ENCODE peak calls at places on chromosome 4, in five cellular contexts. One of them, this sample, is unnamed.

GRCh38 chr4:172055046-172055445 is 241.8 kb downstream of the GALNTL6 start:
- DNase-seq in mucosa of descending colon: no peak
- DNase-seq in foreskin fibroblast: no peak
- DNase-seq in epithelial cell of esophagus: no peak
- DNase-seq in sigmoid colon: no peak
- DNase-seq in this sample: no peak

GRCh38 chr4:37978509-37978908 is 18.3 kb downstream of the PTTG2 start:
- DNase-seq in foreskin fibroblast: no peak
- DNase-seq in epithelial cell of esophagus: no peak
- DNase-seq in sigmoid colon: no peak
- DNase-seq in mucosa of descending colon: no peak
- DNase-seq in this sample: no peak

GRCh38 chr4:5139141-5139540 is 87.9 kb downstream of the STK32B start:
- DNase-seq in foreskin fibroblast: no peak
- DNase-seq in mucosa of descending colon: no peak
- DNase-seq in epithelial cell of esophagus: no peak
- DNase-seq in sigmoid colon: no peak
- DNase-seq in this sample: no peak

GRCh38 chr4:168766537-168767316 is 243.3 kb downstream of the CBR4 start:
- DNase-seq in foreskin fibroblast: peak
- DNase-seq in mucosa of descending colon: no peak
- DNase-seq in epithelial cell of esophagus: no peak
- DNase-seq in sigmoid colon: no peak
- DNase-seq in this sample: no peak

GRCh38 chr4:103099691-103100392 is at the start of gene BDH2:
- DNase-seq in epithelial cell of esophagus: peak
- DNase-seq in sigmoid colon: peak
- DNase-seq in mucosa of descending colon: no peak
- DNase-seq in foreskin fibroblast: peak
- DNase-seq in this sample: no peak

GRCh38 chr4:114607086-114607485 is 8.5 kb downstream of the UGT8 start:
- DNase-seq in sigmoid colon: no peak
- DNase-seq in foreskin fibroblast: no peak
- DNase-seq in epithelial cell of esophagus: no peak
- DNase-seq in mucosa of descending colon: no peak
- DNase-seq in this sample: no peak

GRCh38 chr4:70992354-70992753 is 1.1 kb upstream of the DCK start:
- DNase-seq in epithelial cell of esophagus: peak
- DNase-seq in mucosa of descending colon: no peak
- DNase-seq in foreskin fibroblast: no peak
- DNase-seq in sigmoid colon: no peak
- DNase-seq in this sample: no peak

GRCh38 chr4:42519803-42520417 is 122.6 kb downstream of the SHISA3 start:
- DNase-seq in sigmoid colon: no peak
- DNase-seq in epithelial cell of esophagus: peak
- DNase-seq in foreskin fibroblast: peak
- DNase-seq in mucosa of descending colon: no peak
- DNase-seq in this sample: no peak

GRCh38 chr4:151314509-151314908 is 10.9 kb downstream of the SH3D19 start:
- DNase-seq in mucosa of descending colon: no peak
- DNase-seq in sigmoid colon: no peak
- DNase-seq in foreskin fibroblast: no peak
- DNase-seq in epithelial cell of esophagus: no peak
- DNase-seq in this sample: no peak

GRCh38 chr4:36187723-36188333 is 56.5 kb downstream of the ARAP2 start:
- DNase-seq in sigmoid colon: no peak
- DNase-seq in mucosa of descending colon: no peak
- DNase-seq in foreskin fibroblast: peak
- DNase-seq in epithelial cell of esophagus: peak
- DNase-seq in this sample: no peak

GRCh38 chr4:45554423-45554822 is 569.4 kb downstream of the GABRG1 start:
- DNase-seq in mucosa of descending colon: no peak
- DNase-seq in sigmoid colon: no peak
- DNase-seq in epithelial cell of esophagus: no peak
- DNase-seq in foreskin fibroblast: no peak
- DNase-seq in this sample: no peak

GRCh38 chr4:98284640-98285046 is 23.5 kb downstream of the RAP1GDS1 start:
- DNase-seq in sigmoid colon: no peak
- DNase-seq in epithelial cell of esophagus: peak
- DNase-seq in foreskin fibroblast: peak
- DNase-seq in mucosa of descending colon: no peak
- DNase-seq in this sample: no peak

GRCh38 chr4:148574502-148574901 is 132.3 kb upstream of the NR3C2 start:
- DNase-seq in foreskin fibroblast: peak
- DNase-seq in epithelial cell of esophagus: peak
- DNase-seq in mucosa of descending colon: no peak
- DNase-seq in sigmoid colon: no peak
- DNase-seq in this sample: no peak

GRCh38 chr4:25925486-25926201 is 11.6 kb downstream of the SMIM20 start:
- DNase-seq in foreskin fibroblast: peak
- DNase-seq in sigmoid colon: no peak
- DNase-seq in mucosa of descending colon: no peak
- DNase-seq in epithelial cell of esophagus: peak
- DNase-seq in this sample: no peak

GRCh38 chr4:185282968-185283367 is 73.6 kb downstream of the SNX25 start:
- DNase-seq in sigmoid colon: no peak
- DNase-seq in mucosa of descending colon: no peak
- DNase-seq in epithelial cell of esophagus: peak
- DNase-seq in foreskin fibroblast: peak
- DNase-seq in this sample: no peak

GRCh38 chr4:41963105-41963504 is 18.5 kb upstream of the DCAF4L1 start:
- DNase-seq in epithelial cell of esophagus: peak
- DNase-seq in foreskin fibroblast: peak
- DNase-seq in mucosa of descending colon: no peak
- DNase-seq in sigmoid colon: no peak
- DNase-seq in this sample: no peak

GRCh38 chr4:8599657-8600056 is 7.1 kb downstream of the CPZ start:
- DNase-seq in sigmoid colon: no peak
- DNase-seq in epithelial cell of esophagus: no peak
- DNase-seq in foreskin fibroblast: peak
- DNase-seq in mucosa of descending colon: no peak
- DNase-seq in this sample: no peak

GRCh38 chr4:84529169-84529751 is 30.2 kb upstream of the NKX6-1 start:
- DNase-seq in foreskin fibroblast: peak
- DNase-seq in sigmoid colon: no peak
- DNase-seq in epithelial cell of esophagus: peak
- DNase-seq in mucosa of descending colon: no peak
- DNase-seq in this sample: no peak

GRCh38 chr4:147610666-147611065 is 6.5 kb upstream of the TMEM184C start:
- DNase-seq in sigmoid colon: no peak
- DNase-seq in epithelial cell of esophagus: no peak
- DNase-seq in foreskin fibroblast: peak
- DNase-seq in mucosa of descending colon: no peak
- DNase-seq in this sample: no peak

GRCh38 chr4:174714393-174715211 is 114.4 kb downstream of the GLRA3 start:
- DNase-seq in mucosa of descending colon: no peak
- DNase-seq in epithelial cell of esophagus: peak
- DNase-seq in sigmoid colon: peak
- DNase-seq in foreskin fibroblast: peak
- DNase-seq in this sample: no peak

GRCh38 chr4:66404149-66404548 is 733.9 kb upstream of the EPHA5 start:
- DNase-seq in mucosa of descending colon: no peak
- DNase-seq in foreskin fibroblast: no peak
- DNase-seq in sigmoid colon: no peak
- DNase-seq in epithelial cell of esophagus: no peak
- DNase-seq in this sample: no peak

GRCh38 chr4:11149612-11150259 is 279.0 kb downstream of the HS3ST1 start:
- DNase-seq in epithelial cell of esophagus: peak
- DNase-seq in foreskin fibroblast: no peak
- DNase-seq in sigmoid colon: no peak
- DNase-seq in mucosa of descending colon: no peak
- DNase-seq in this sample: no peak

GRCh38 chr4:148112231-148112982 is 329.8 kb downstream of the NR3C2 start:
- DNase-seq in mucosa of descending colon: no peak
- DNase-seq in foreskin fibroblast: peak
- DNase-seq in sigmoid colon: no peak
- DNase-seq in epithelial cell of esophagus: peak
- DNase-seq in this sample: no peak

GRCh38 chr4:145299380-145300076 is 119.1 kb upstream of the OTUD4 start:
- DNase-seq in mucosa of descending colon: no peak
- DNase-seq in foreskin fibroblast: peak
- DNase-seq in epithelial cell of esophagus: peak
- DNase-seq in sigmoid colon: no peak
- DNase-seq in this sample: no peak

GRCh38 chr4:187124311-187124710 is 400.7 kb upstream of the FAT1 start:
- DNase-seq in sigmoid colon: no peak
- DNase-seq in epithelial cell of esophagus: no peak
- DNase-seq in mucosa of descending colon: no peak
- DNase-seq in foreskin fibroblast: no peak
- DNase-seq in this sample: no peak

GRCh38 chr4:89531932-89532640 is 224.5 kb upstream of the GPRIN3 start:
- DNase-seq in foreskin fibroblast: no peak
- DNase-seq in epithelial cell of esophagus: no peak
- DNase-seq in mucosa of descending colon: no peak
- DNase-seq in sigmoid colon: no peak
- DNase-seq in this sample: no peak
- H3K4me3 ChIP-seq in foreskin fibroblast: no peak
- H3K4me3 ChIP-seq in epithelial cell of esophagus: no peak
- H3K4me3 ChIP-seq in mucosa of descending colon: no peak
- H3K4me3 ChIP-seq in sigmoid colon: no peak
- H3K4me3 ChIP-seq in this sample: no peak

DNA sequence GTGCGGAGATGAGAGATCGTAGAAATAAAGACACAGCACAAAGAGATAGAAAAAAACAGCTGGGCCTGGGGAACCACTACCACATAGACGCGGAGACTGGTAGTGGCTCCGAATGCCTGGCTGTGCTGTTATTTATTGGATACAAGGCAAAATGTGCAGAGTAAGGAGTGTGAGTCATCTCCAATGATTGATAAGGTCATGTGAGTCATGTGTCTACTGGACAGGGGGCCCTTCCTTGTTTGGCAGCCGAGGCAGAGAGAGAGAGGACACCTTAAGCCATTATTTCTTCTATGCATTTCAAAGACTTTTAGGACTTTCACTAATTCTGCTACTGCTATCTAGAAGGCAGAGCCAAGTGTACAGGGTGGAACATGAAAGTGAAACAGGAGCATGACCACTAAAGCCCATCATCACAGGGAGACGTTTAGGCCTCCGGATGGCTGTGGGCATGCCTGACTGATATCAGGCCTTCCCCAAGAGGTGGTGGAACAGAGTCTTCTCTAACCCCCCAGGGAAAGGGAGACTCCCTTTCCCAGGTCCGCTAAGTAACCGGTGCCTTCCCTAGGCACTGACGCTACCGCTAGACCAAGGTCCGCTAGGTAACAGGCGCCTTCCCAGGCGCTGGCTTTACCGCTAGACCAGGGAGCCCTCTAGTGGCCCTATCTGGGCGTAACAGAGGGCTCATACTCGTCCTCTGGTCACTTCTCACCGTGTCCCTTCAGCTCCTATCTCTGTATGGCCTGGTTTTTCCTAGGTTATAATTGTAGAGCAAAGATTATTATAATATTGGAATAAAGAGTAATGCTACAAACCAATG is 921.5 kb upstream of the PCDH10 start:
- DNase-seq in epithelial cell of esophagus: peak
- DNase-seq in sigmoid colon: no peak
- DNase-seq in mucosa of descending colon: peak
- DNase-seq in foreskin fibroblast: peak
- DNase-seq in this sample: no peak
- TF ChIP-seq CTCF in epithelial cell of esophagus: peak
- TF ChIP-seq CTCF in sigmoid colon: no peak
- TF ChIP-seq CTCF in mucosa of descending colon: no peak
- TF ChIP-seq CTCF in foreskin fibroblast: peak
- TF ChIP-seq CTCF in this sample: no peak

GRCh38 chr4:105149771-105150170 is 3.1 kb downstream of the TET2 start:
- DNase-seq in mucosa of descending colon: no peak
- DNase-seq in sigmoid colon: no peak
- DNase-seq in foreskin fibroblast: no peak
- DNase-seq in epithelial cell of esophagus: peak
- DNase-seq in this sample: no peak
- H3K4me3 ChIP-seq in mucosa of descending colon: no peak
- H3K4me3 ChIP-seq in sigmoid colon: no peak
- H3K4me3 ChIP-seq in foreskin fibroblast: no peak
- H3K4me3 ChIP-seq in epithelial cell of esophagus: peak
- H3K4me3 ChIP-seq in this sample: peak

GRCh38 chr4:15740764-15741404 is 37.2 kb upstream of the CD38 start:
- DNase-seq in sigmoid colon: no peak
- DNase-seq in foreskin fibroblast: no peak
- DNase-seq in epithelial cell of esophagus: no peak
- DNase-seq in mucosa of descending colon: no peak
- DNase-seq in this sample: no peak

GRCh38 chr4:15736514-15737050 is 33.7 kb downstream of the BST1 start:
- DNase-seq in sigmoid colon: no peak
- DNase-seq in epithelial cell of esophagus: no peak
- DNase-seq in foreskin fibroblast: no peak
- DNase-seq in mucosa of descending colon: no peak
- DNase-seq in this sample: no peak

GRCh38 chr4:15735531-15735930 is 32.7 kb downstream of the BST1 start:
- DNase-seq in foreskin fibroblast: no peak
- DNase-seq in epithelial cell of esophagus: no peak
- DNase-seq in mucosa of descending colon: no peak
- DNase-seq in sigmoid colon: no peak
- DNase-seq in this sample: no peak

GRCh38 chr4:15738877-15739276 is 36.0 kb downstream of the BST1 start:
- DNase-seq in foreskin fibroblast: no peak
- DNase-seq in mucosa of descending colon: no peak
- DNase-seq in sigmoid colon: no peak
- DNase-seq in epithelial cell of esophagus: peak
- DNase-seq in this sample: no peak

GRCh38 chr4:15737255-15737654 is 34.4 kb downstream of the BST1 start:
- DNase-seq in sigmoid colon: no peak
- DNase-seq in foreskin fibroblast: no peak
- DNase-seq in epithelial cell of esophagus: no peak
- DNase-seq in mucosa of descending colon: no peak
- DNase-seq in this sample: no peak
- TF ChIP-seq CTCF in sigmoid colon: no peak
- TF ChIP-seq CTCF in foreskin fibroblast: no peak
- TF ChIP-seq CTCF in epithelial cell of esophagus: no peak
- TF ChIP-seq CTCF in mucosa of descending colon: no peak
- TF ChIP-seq CTCF in this sample: no peak

GRCh38 chr4:121765941-121766538 is 1.1 kb upstream of the SMIM43 start:
- DNase-seq in mucosa of descending colon: no peak
- DNase-seq in sigmoid colon: no peak
- DNase-seq in foreskin fibroblast: no peak
- DNase-seq in epithelial cell of esophagus: no peak
- DNase-seq in this sample: no peak

GRCh38 chr4:121765368-121765705 is 373 bp upstream of the SMIM43 start:
- DNase-seq in mucosa of descending colon: no peak
- DNase-seq in foreskin fibroblast: no peak
- DNase-seq in sigmoid colon: no peak
- DNase-seq in epithelial cell of esophagus: no peak
- DNase-seq in this sample: no peak

GRCh38 chr4:121764303-121764701 is 662 bp downstream of the SMIM43 start:
- DNase-seq in sigmoid colon: no peak
- DNase-seq in foreskin fibroblast: no peak
- DNase-seq in mucosa of descending colon: no peak
- DNase-seq in epithelial cell of esophagus: no peak
- DNase-seq in this sample: no peak

GRCh38 chr4:121769341-121769740 is 4.4 kb upstream of the SMIM43 start:
- DNase-seq in foreskin fibroblast: no peak
- DNase-seq in sigmoid colon: no peak
- DNase-seq in epithelial cell of esophagus: peak
- DNase-seq in mucosa of descending colon: no peak
- DNase-seq in this sample: no peak

GRCh38 chr4:121764702-121765367 is at the start of gene SMIM43:
- DNase-seq in mucosa of descending colon: no peak
- DNase-seq in sigmoid colon: no peak
- DNase-seq in foreskin fibroblast: peak
- DNase-seq in epithelial cell of esophagus: peak
- DNase-seq in this sample: no peak
- H3K4me3 ChIP-seq in mucosa of descending colon: no peak
- H3K4me3 ChIP-seq in sigmoid colon: peak
- H3K4me3 ChIP-seq in foreskin fibroblast: peak
- H3K4me3 ChIP-seq in epithelial cell of esophagus: peak
- H3K4me3 ChIP-seq in this sample: peak